ENCODE peak calls at places on chromosomes 12 and 14, in four cellular contexts. H is H1, J is GM12878, E is HepG2. S is an unnamed sample.

GRCh38 chr14:23876160-23876750 is 77.3 kb upstream of the DHRS4 start:
- DNase-seq in H (no peak), E (no peak), J (no peak), S (no peak)

GRCh38 chr12:16385779-16386646 is 38.6 kb downstream of the MGST1 start:
- DNase-seq in J (peak; percentile 5), E (peak; percentile 88), H (no peak), S (peak; percentile 78)

GRCh38 chr12:19965196-19966038 is 402.9 kb upstream of the PDE3A start:
- DNase-seq in H (no peak), E (no peak), J (no peak), S (no peak)

GRCh38 chr12:93634416-93634815 is 42.8 kb upstream of the CRADD start:
- DNase-seq in E (no peak), H (no peak), J (no peak), S (no peak)

GRCh38 chr14:74634964-74635363 is 22.9 kb upstream of the LTBP2 start:
- DNase-seq in E (no peak), J (no peak), H (no peak), S (no peak)

GRCh38 chr12:77133566-77133965 is 68.2 kb upstream of the E2F7 start:
- DNase-seq in E (peak; percentile 4), H (no peak), J (no peak), S (peak; percentile 33)

GRCh38 chr12:119423285-119423684 is 88.8 kb downstream of the CCDC60 start:
- DNase-seq in H (no peak), E (no peak), J (no peak), S (peak; percentile 66)

GRCh38 chr14:68482772-68483395 is 310.0 kb downstream of the ZFP36L1 start:
- DNase-seq in J (no peak), E (no peak), H (no peak), S (no peak)

GRCh38 chr14:54877015-54877702 is 25.5 kb downstream of the GCH1 start:
- DNase-seq in J (no peak), H (no peak), E (no peak), S (no peak)

GRCh38 chr14:102251161-102251560 is 53.8 kb downstream of the MOK start:
- DNase-seq in E (no peak), J (no peak), H (no peak), S (no peak)

DNA sequence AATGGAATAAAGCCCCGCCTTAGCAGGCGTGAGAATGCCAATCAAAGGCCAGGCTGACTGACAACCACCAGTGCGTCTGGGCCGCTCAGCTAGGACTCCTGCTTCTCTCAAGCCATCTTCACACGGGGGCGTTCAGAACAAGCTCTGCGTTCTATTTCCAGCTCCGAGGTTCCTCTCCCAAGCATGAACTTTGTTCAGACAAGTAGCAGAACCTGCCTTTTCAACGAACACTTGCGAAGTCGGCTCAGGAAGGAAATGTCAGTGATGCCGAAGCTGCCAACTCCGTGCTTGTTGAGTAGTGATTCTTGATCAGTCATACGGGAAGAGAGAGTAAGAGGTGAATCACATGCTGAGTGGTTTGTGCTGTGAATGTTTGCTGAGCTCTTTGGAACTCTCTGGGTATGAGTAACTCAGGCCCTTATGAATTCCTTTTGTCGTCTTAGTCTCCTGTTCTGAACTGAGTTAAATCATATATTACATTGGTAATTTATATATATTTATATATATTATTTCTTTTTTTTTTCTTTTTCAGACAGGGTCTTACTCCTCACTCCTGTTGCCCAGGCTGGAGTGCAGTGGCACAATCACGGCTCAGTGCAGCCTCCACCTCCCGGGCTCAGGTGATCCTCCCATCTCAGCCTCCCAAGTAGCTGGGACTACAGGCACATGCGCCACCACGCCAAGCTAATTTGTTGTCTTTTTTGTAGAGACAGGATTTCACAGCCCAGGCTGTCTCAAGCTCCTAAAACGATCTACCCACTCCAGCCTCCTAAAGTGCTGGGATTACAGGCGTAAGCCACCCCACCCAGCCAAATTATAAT is 29.4 kb upstream of the BCL7A start:
- DNase-seq in H (no peak), J (peak; percentile 96), E (peak; percentile 39), S (no peak)
- H3K4me3 ChIP-seq in H (no peak overlapping the region), J (peak overlapping the region; percentile 29), E (no peak overlapping the region), S (no peak overlapping the region)

GRCh38 chr14:79570648-79571047 is 640.7 kb downstream of the DIO2 start:
- DNase-seq in E (no peak), J (no peak), H (no peak), S (no peak)
- TF ChIP-seq SUZ12 in E (no peak), J (no peak), H (no peak), S (no peak)

GRCh38 chr14:36817071-36817930 is 155.6 kb downstream of the PAX9 start:
- DNase-seq in E (no peak), J (no peak), H (no peak), S (no peak)
- TF ChIP-seq ZNF274 in E (no peak), J (no peak), H (no peak), S (no peak)

GRCh38 chr12:2013111-2013510 is 8.9 kb upstream of the DCP1B start:
- DNase-seq in H (no peak), J (no peak), E (no peak), S (no peak)
- H3K4me3 ChIP-seq in H (no peak overlapping the region), J (no peak overlapping the region), E (no peak overlapping the region), S (no peak overlapping the region)

DNA sequence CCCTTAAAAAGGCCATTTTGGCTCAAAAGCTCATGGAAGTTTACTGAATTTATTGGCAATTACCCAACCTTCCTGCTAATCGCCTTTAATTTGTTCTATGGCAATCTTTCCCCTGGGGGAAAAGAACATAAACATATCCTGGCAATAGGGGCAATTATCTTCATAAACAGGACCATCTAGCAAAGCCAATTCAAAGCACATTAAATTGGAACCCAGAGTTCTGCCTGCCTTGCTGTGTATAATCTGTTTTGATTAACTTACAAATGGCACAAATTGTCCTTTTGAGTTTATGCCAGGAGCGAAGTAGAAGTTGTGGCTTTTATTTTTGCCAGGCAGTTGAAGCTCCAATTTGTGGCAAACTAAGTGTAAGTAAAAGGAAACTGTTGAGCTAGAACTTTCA is 68.6 kb downstream of the C12orf50 start:
- DNase-seq in E (no peak), H (no peak), J (no peak), S (no peak)
- TF ChIP-seq SUZ12 in E (no peak), H (no peak), J (no peak), S (no peak)